ENCODE peak calls at places on chromosomes 13 and 19, in six cellular contexts. U is CD8-positive, alpha-beta memory T cell; I is HAP-1; R is Peyer's patch; Q is neural progenitor cell; X is CD4-positive, CD25-positive, alpha-beta regulatory T cell. F is an unnamed sample.

GRCh38 chr13:57633141-57633949 is 1.8 kb downstream of the PCDH17 start:
- DNase-seq in U (no peak), I (no peak), X (no peak), Q (peak; percentile 75), R (no peak), F (no peak)

GRCh38 chr13:28659611-28659970 is 661 bp downstream of the POMP start:
- DNase-seq in Q (no peak), X (no peak), R (no peak), U (no peak), I (no peak), F (no peak)

GRCh38 chr19:28508666-28509065 is 704.3 kb downstream of the UQCRFS1 start:
- DNase-seq in X (no peak), U (no peak), R (no peak), Q (no peak), I (no peak), F (no peak)

GRCh38 chr13:51033431-51034185 is 77.5 kb downstream of the C13orf42 start:
- DNase-seq in R (no peak), X (no peak), I (no peak), U (no peak), Q (no peak), F (no peak)

GRCh38 chr19:29873024-29873800 is 61.4 kb downstream of the CCNE1 start:
- DNase-seq in Q (peak; percentile 86), X (peak; percentile 60), U (peak; percentile 59), I (peak; percentile 56), R (peak; percentile 48), F (peak; percentile 60)

GRCh38 chr19:44803442-44804428 is 5.2 kb upstream of the BCAM start:
- DNase-seq in Q (no peak), I (peak; percentile 21), U (no peak), X (no peak), R (no peak), F (no peak)

GRCh38 chr19:11381535-11382369 is 2.4 kb downstream of the EPOR start:
- DNase-seq in U (peak; percentile 78), I (peak; percentile 89), Q (peak; percentile 95), R (peak; percentile 66), X (peak; percentile 76), F (peak; percentile 51)

GRCh38 chr13:102817907-102818306 is 19.0 kb downstream of the BIVM start:
- DNase-seq in Q (no peak), U (no peak), X (no peak), R (no peak), I (no peak), F (no peak)

GRCh38 chr13:41122838-41123237 is 9.8 kb downstream of the KBTBD6 start:
- DNase-seq in R (no peak), Q (no peak), U (no peak), I (no peak), X (no peak), F (no peak)

GRCh38 chr13:109869312-109870237 is 83.2 kb upstream of the IRS2 start:
- DNase-seq in I (no peak), R (no peak), X (no peak), U (no peak), Q (no peak), F (no peak)

GRCh38 chr19:33780746-33781145 is 15.9 kb upstream of the KCTD15 start:
- DNase-seq in R (no peak), X (no peak), U (no peak), I (no peak), Q (no peak), F (no peak)

GRCh38 chr19:19410553-19411550 is 5.4 kb downstream of the GATAD2A start:
- DNase-seq in I (no peak), R (no peak), Q (no peak), X (no peak), U (peak; percentile 28), F (no peak)

GRCh38 chr13:44932171-44932849 is 57.0 kb downstream of the NUFIP1 start:
- DNase-seq in I (no peak), X (no peak), R (no peak), Q (no peak), U (no peak), F (no peak)

GRCh38 chr13:48533986-48534600 is 1.2 kb upstream of the RCBTB2 start:
- DNase-seq in I (no peak), X (no peak), R (no peak), U (no peak), Q (peak; percentile 27), F (no peak)

GRCh38 chr13:31276386-31276785 is 76.6 kb downstream of the B3GLCT start:
- DNase-seq in I (no peak), R (no peak), Q (no peak), U (no peak), X (no peak), F (no peak)

GRCh38 chr13:73984949-73985691 is 149.1 kb downstream of the KLF12 start:
- DNase-seq in Q (no peak), R (peak; percentile 37), I (no peak), X (no peak), U (peak; percentile 5), F (peak; percentile 57)

GRCh38 chr19:51586799-51587198 is 15.7 kb downstream of the ZNF175 start:
- DNase-seq in U (no peak), I (no peak), X (no peak), R (no peak), Q (no peak), F (no peak)
- H3K9me3 ChIP-seq in U (peaks cover 30% of the 10 kb centered on the region), I (peaks cover 6% of the 10 kb centered on the region), X (peaks cover 41% of the 10 kb centered on the region), R (peaks cover 9% of the 10 kb centered on the region), Q (peaks cover 15% of the 10 kb centered on the region), F (peaks cover 17% of the 10 kb centered on the region)

GRCh38 chr19:23384166-23384565 is 11.1 kb downstream of the ZNF91 start:
- DNase-seq in Q (no peak), X (no peak), I (no peak), U (no peak), R (no peak), F (no peak)
- H3K9me3 ChIP-seq in Q (peaks cover 18% of the 10 kb centered on the region), X (peaks cover 77% of the 10 kb centered on the region), I (peaks cover 14% of the 10 kb centered on the region), U (peaks cover 35% of the 10 kb centered on the region), R (peaks cover 12% of the 10 kb centered on the region), F (peaks cover 30% of the 10 kb centered on the region)

DNA sequence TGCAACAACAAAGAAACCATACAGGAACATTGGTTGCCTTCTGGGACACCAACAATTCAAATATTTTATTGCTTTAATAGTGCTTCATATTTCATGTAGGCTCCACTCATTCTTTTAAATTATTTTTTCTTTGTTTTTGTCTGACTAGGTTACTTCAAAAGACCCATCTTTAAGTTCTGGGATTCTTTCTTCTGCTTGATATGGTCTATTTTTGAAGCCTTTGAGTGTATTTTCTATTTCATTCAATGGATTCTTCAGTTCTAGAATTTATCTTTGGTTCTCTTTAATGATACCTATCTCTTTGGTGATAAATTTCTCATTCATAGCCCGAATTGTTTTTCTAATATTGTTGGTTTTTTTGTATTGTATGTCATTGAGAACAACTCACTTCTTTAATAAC is 38.6 kb downstream of the IGFL3 start:
- DNase-seq in Q (no peak), I (no peak), X (no peak), R (no peak), U (no peak), F (no peak)
- H3K9me3 ChIP-seq in Q (peaks cover 5% of the 10 kb centered on the region), I (no peaks in the 10 kb centered on the region), X (peaks cover 29% of the 10 kb centered on the region), R (peaks cover 4% of the 10 kb centered on the region), U (peaks cover 11% of the 10 kb centered on the region), F (peaks cover 5% of the 10 kb centered on the region)

GRCh38 chr19:54517483-54517882 is 14.9 kb downstream of the LAIR2 start:
- DNase-seq in X (peak; percentile 16), U (peak; percentile 22), R (no peak), Q (peak; percentile 60), I (peak; percentile 14), F (no peak)
- H3K9me3 ChIP-seq in X (no peaks in the 10 kb centered on the region), U (no peaks in the 10 kb centered on the region), R (no peaks in the 10 kb centered on the region), Q (no peaks in the 10 kb centered on the region), I (no peaks in the 10 kb centered on the region), F (no peaks in the 10 kb centered on the region)

GRCh38 chr19:37779139-37780035 is at the start of gene ZNF573:
- DNase-seq in Q (peak; percentile 94), R (peak; percentile 88), U (peak; percentile 75), X (peak; percentile 74), I (peak; percentile 87), F (peak; percentile 78)

DNA sequence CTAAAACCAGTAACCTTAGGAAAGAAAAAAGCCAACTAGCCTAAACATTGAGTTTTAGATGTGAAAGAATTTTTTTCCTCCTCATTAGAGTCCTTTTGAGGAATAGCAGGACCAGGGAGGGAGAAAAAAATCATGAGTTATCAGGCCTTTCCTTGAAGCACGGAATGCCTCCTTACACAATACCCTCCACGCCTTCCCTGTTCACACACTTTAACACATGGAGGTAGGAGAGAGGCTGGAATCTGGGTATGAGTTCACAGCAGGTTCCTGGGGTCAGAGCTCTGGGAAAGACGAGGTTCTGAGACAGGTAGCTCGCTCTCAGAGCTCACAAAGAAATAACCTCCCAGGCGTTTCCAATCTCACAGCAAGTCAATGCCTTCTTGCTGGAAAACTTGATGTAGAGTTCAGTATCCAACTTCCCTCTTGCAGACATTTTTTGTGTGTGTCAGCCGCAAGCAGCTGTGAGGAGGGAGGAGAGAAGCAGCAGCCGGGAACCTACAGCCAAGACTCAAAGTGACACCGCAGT is 710 bp downstream of the ZNF573 start:
- DNase-seq in Q (peak; percentile 1), R (no peak), X (no peak), I (no peak), U (no peak), F (no peak)
- H3K9me3 ChIP-seq in Q (no peaks in the 10 kb centered on the region), R (no peaks in the 10 kb centered on the region), X (peaks cover 6% of the 10 kb centered on the region), I (no peaks in the 10 kb centered on the region), U (no peaks in the 10 kb centered on the region), F (no peaks in the 10 kb centered on the region)